ENCODE peak calls at places on chromosomes 12 and 14, in nine cellular contexts. U, E, R, S, O, C, M, G and K are unnamed samples.

GRCh38 chr14:33851366-33851765 is 99.5 kb downstream of the EGLN3 start:
- DNase-seq in M (no peak), S (no peak), U (no peak), R (no peak), O (no peak), C (no peak), E (no peak), G (no peak), K (no peak)

GRCh38 chr14:24053548-24054323 is 1.9 kb downstream of the CARMIL3 start:
- DNase-seq in G (no peak), U (no peak), C (no peak), O (no peak), E (no peak), S (no peak), M (no peak), R (no peak), K (no peak)

GRCh38 chr12:49091836-49092085 is 2.8 kb downstream of the DHH start:
- DNase-seq in O (no peak), S (no peak), E (no peak), C (no peak), R (no peak), G (no peak), M (no peak), U (peak), K (no peak)

GRCh38 chr14:101228949-101229541 is 325.5 kb upstream of the RTL1 start:
- DNase-seq in U (no peak), O (peak), M (no peak), E (no peak), C (no peak), G (no peak), S (no peak), R (no peak), K (no peak)

GRCh38 chr14:94054936-94055335 is 26.1 kb downstream of the DDX24 start:
- DNase-seq in S (no peak), O (no peak), E (no peak), C (no peak), M (no peak), U (no peak), R (no peak), G (no peak), K (no peak)

GRCh38 chr12:21350975-21351374 is 16.3 kb upstream of the SLCO1A2 start:
- DNase-seq in R (no peak), G (no peak), E (no peak), O (peak), U (no peak), C (no peak), S (no peak), M (no peak), K (no peak)

GRCh38 chr12:1688086-1688710 is 2.7 kb upstream of the ADIPOR2 start:
- DNase-seq in O (no peak), G (no peak), M (no peak), E (no peak), S (no peak), R (no peak), U (no peak), C (no peak), K (no peak)

GRCh38 chr14:54881761-54882401 is 20.7 kb downstream of the GCH1 start:
- DNase-seq in M (no peak), C (no peak), E (no peak), U (peak), S (no peak), G (no peak), R (peak), O (peak), K (no peak)

GRCh38 chr12:12403264-12404248 is 46.7 kb downstream of the BORCS5 start:
- DNase-seq in S (no peak), G (no peak), C (no peak), O (peak), E (no peak), R (no peak), U (no peak), M (no peak), K (no peak)

GRCh38 chr14:69043598-69044267 is 64.6 kb upstream of the ACTN1 start:
- DNase-seq in C (no peak), U (peak), S (no peak), M (no peak), O (peak), R (peak), E (no peak), G (peak), K (no peak)

GRCh38 chr12:113142173-113142885 is 6.8 kb upstream of the RASAL1 start:
- DNase-seq in G (no peak), O (no peak), E (no peak), C (no peak), U (no peak), R (no peak), M (peak), S (peak), K (no peak)

GRCh38 chr12:67453181-67453580 is 184.0 kb downstream of the CAND1 start:
- DNase-seq in C (no peak), M (no peak), S (no peak), O (no peak), U (no peak), E (no peak), R (no peak), G (no peak), K (no peak)

GRCh38 chr12:51323317-51323960 is 535 bp downstream of the BIN2 start:
- DNase-seq in U (no peak), M (no peak), R (no peak), G (no peak), C (peak), E (no peak), S (no peak), O (peak), K (no peak)

GRCh38 chr14:99534863-99535262 is 53.7 kb downstream of the CCNK start:
- DNase-seq in C (no peak), O (no peak), M (no peak), U (no peak), R (peak), S (peak), E (peak), G (no peak), K (no peak)

GRCh38 chr12:41576925-41577324 is 388.8 kb downstream of the PDZRN4 start:
- DNase-seq in E (no peak), C (no peak), U (no peak), O (no peak), M (no peak), S (no peak), G (no peak), R (no peak), K (no peak)

GRCh38 chr12:70543444-70543843 is 93.8 kb downstream of the PTPRB start:
- DNase-seq in U (peak), C (no peak), S (no peak), E (peak), R (peak), M (no peak), G (peak), O (no peak), K (peak)

GRCh38 chr12:1740161-1740948 is 49.5 kb downstream of the ADIPOR2 start:
- DNase-seq in G (peak), M (no peak), U (no peak), O (no peak), R (no peak), S (no peak), E (no peak), C (no peak), K (no peak)

GRCh38 chr14:53347046-53347445 is 193.9 kb upstream of the DDHD1 start:
- DNase-seq in S (no peak), G (no peak), U (no peak), M (no peak), C (no peak), R (no peak), O (no peak), E (no peak), K (no peak)

GRCh38 chr14:45679852-45680251 is 426.9 kb upstream of the MIS18BP1 start:
- DNase-seq in M (no peak), S (no peak), G (peak), E (peak), C (no peak), R (peak), O (no peak), U (peak), K (peak)

GRCh38 chr12:29309320-29309902 is 71.6 kb downstream of the ERGIC2 start:
- DNase-seq in G (no peak), R (peak), M (no peak), O (peak), C (no peak), U (peak), S (no peak), E (no peak), K (peak)